ENCODE peak calls at places on chromosome 18, in eight cellular contexts. D is fibroblast of the aortic adventitia, F is GM13976, Z is fibroblast of lung, A is astrocyte of the spinal cord, I is brain microvascular endothelial cell, B is astrocyte of the cerebellum, Q is mesothelial cell of epicardium. W is an unnamed sample.

GRCh38 chr18:7196421-7196820 is 34.5 kb upstream of the LRRC30 start:
- DNase-seq in D (no peak), F (no peak), Z (no peak), A (no peak), I (no peak), B (no peak), Q (no peak), W (no peak)

GRCh38 chr18:13425357-13426095 is 207.0 kb downstream of the LDLRAD4 start:
- DNase-seq in D (no peak), F (no peak), Z (no peak), A (no peak), I (no peak), B (no peak), Q (no peak), W (no peak)

GRCh38 chr18:75880266-75880665 is 452.8 kb upstream of the SMIM21 start:
- DNase-seq in D (no peak), F (no peak), Z (no peak), A (no peak), I (no peak), B (no peak), Q (no peak), W (no peak)

GRCh38 chr18:22432672-22433137 is 15.0 kb upstream of the CTAGE1 start:
- DNase-seq in D (peak), F (no peak), Z (peak), A (peak), I (peak), B (peak), Q (no peak), W (peak)

GRCh38 chr18:23872701-23873550 is 141.6 kb upstream of the TTC39C start:
- DNase-seq in D (no peak), F (no peak), Z (no peak), A (no peak), I (no peak), B (no peak), Q (no peak), W (peak)

GRCh38 chr18:1094408-1094807 is 189.7 kb downstream of the ADCYAP1 start:
- DNase-seq in D (peak), F (no peak), Z (no peak), A (peak), I (peak), B (peak), Q (no peak), W (no peak)

GRCh38 chr18:37435996-37436395 is 129.6 kb downstream of the CELF4 start:
- DNase-seq in D (no peak), F (no peak), Z (no peak), A (no peak), I (no peak), B (no peak), Q (no peak), W (no peak)

GRCh38 chr18:35926884-35927283 is 45.6 kb upstream of the RMP24 start:
- DNase-seq in D (no peak), F (no peak), Z (no peak), A (no peak), I (no peak), B (no peak), Q (no peak), W (peak)

GRCh38 chr18:79916546-79917350 is 34.7 kb downstream of the SLC66A2 start:
- DNase-seq in D (no peak), F (no peak), Z (no peak), A (no peak), I (no peak), B (no peak), Q (no peak), W (peak)

GRCh38 chr18:8890957-8891464 is 185.7 kb downstream of the MTCL1 start:
- DNase-seq in D (peak), F (no peak), Z (peak), A (peak), I (peak), B (peak), Q (no peak), W (no peak)

GRCh38 chr18:37390687-37391086 is 174.9 kb downstream of the CELF4 start:
- DNase-seq in D (no peak), F (no peak), Z (no peak), A (no peak), I (no peak), B (no peak), Q (no peak), W (no peak)

GRCh38 chr18:43312891-43313290 is 35.6 kb upstream of the SYT4 start:
- DNase-seq in D (no peak), F (no peak), Z (no peak), A (peak), I (no peak), B (no peak), Q (no peak), W (no peak)

GRCh38 chr18:62976227-62976626 is 260.9 kb downstream of the PHLPP1 start:
- DNase-seq in D (no peak), F (no peak), Z (no peak), A (no peak), I (no peak), B (no peak), Q (no peak), W (no peak)

GRCh38 chr18:45416168-45416567 is 199.1 kb upstream of the SLC14A2 start:
- DNase-seq in D (no peak), F (no peak), Z (no peak), A (peak), I (no peak), B (peak), Q (no peak), W (no peak)

GRCh38 chr18:34873966-34874365 is 163.9 kb downstream of the DTNA start:
- DNase-seq in D (no peak), F (no peak), Z (no peak), A (peak), I (no peak), B (peak), Q (no peak), W (no peak)

GRCh38 chr18:11887305-11888262 is 20.5 kb downstream of the MPPE1 start:
- DNase-seq in D (no peak), F (no peak), Z (no peak), A (no peak), I (no peak), B (no peak), Q (no peak), W (no peak)

GRCh38 chr18:45777393-45777792 is 48.1 kb upstream of the SIGLEC15 start:
- DNase-seq in D (peak), F (no peak), Z (peak), A (peak), I (peak), B (no peak), Q (no peak), W (no peak)

GRCh38 chr18:8329186-8329771 is 280.0 kb upstream of the RAB12 start:
- DNase-seq in D (peak), F (no peak), Z (peak), A (peak), I (peak), B (peak), Q (no peak), W (no peak)

GRCh38 chr18:49094979-49095632 is 144.3 kb upstream of the SMAD7 start:
- DNase-seq in D (peak), F (no peak), Z (peak), A (peak), I (peak), B (peak), Q (no peak), W (no peak)

GRCh38 chr18:31565345-31565744 is 26.3 kb upstream of the TTR start:
- DNase-seq in D (no peak), F (no peak), Z (no peak), A (no peak), I (no peak), B (no peak), Q (no peak), W (no peak)

GRCh38 chr18:48826806-48827205 is 124.0 kb downstream of the SMAD7 start:
- DNase-seq in D (no peak), F (no peak), Z (no peak), A (no peak), I (no peak), B (no peak), Q (no peak), W (no peak)

GRCh38 chr18:49024808-49025361 is 74.1 kb upstream of the SMAD7 start:
- DNase-seq in D (no peak), F (peak), Z (no peak), A (no peak), I (no peak), B (no peak), Q (no peak), W (no peak)

GRCh38 chr18:13756671-13757070 is 30.2 kb downstream of the RNMT start:
- DNase-seq in D (no peak), F (no peak), Z (no peak), A (no peak), I (no peak), B (no peak), Q (no peak), W (no peak)

GRCh38 chr18:22872894-22873537 is 60.1 kb upstream of the RBBP8 start:
- DNase-seq in D (peak), F (peak), Z (peak), A (no peak), I (no peak), B (no peak), Q (no peak), W (no peak)

GRCh38 chr18:70671889-70672551 is 383.2 kb downstream of the SOCS6 start:
- DNase-seq in D (no peak), F (no peak), Z (no peak), A (no peak), I (no peak), B (no peak), Q (no peak), W (no peak)

GRCh38 chr18:54020346-54020745 is 204.1 kb downstream of the MBD2 start:
- DNase-seq in D (peak), F (no peak), Z (no peak), A (peak), I (no peak), B (no peak), Q (no peak), W (no peak)

GRCh38 chr18:36312806-36313395 is 15.4 kb downstream of the FHOD3 start:
- DNase-seq in D (peak), F (no peak), Z (no peak), A (no peak), I (peak), B (no peak), Q (no peak), W (no peak)

GRCh38 chr18:79756826-79757225 is 40.9 kb upstream of the KCNG2 start:
- DNase-seq in D (no peak), F (no peak), Z (no peak), A (no peak), I (no peak), B (no peak), Q (no peak), W (no peak)

GRCh38 chr18:50286391-50287027 is 983 bp downstream of the CXXC1 start:
- DNase-seq in D (no peak), F (peak), Z (no peak), A (peak), I (no peak), B (no peak), Q (no peak), W (no peak)

GRCh38 chr18:32730068-32730467 is 42.8 kb downstream of the KLHL14 start:
- DNase-seq in D (no peak), F (no peak), Z (no peak), A (no peak), I (no peak), B (no peak), Q (no peak), W (no peak)

GRCh38 chr18:62450546-62451395 is 72.1 kb upstream of the ZCCHC2 start:
- DNase-seq in D (peak), F (no peak), Z (peak), A (peak), I (peak), B (peak), Q (no peak), W (peak)

GRCh38 chr18:58529714-58530354 is 99.1 kb downstream of the ALPK2 start:
- DNase-seq in D (peak), F (peak), Z (peak), A (peak), I (peak), B (peak), Q (no peak), W (no peak)

GRCh38 chr18:26206488-26206887 is 19.8 kb upstream of the TAF4B start:
- DNase-seq in D (no peak), F (no peak), Z (no peak), A (no peak), I (no peak), B (no peak), Q (no peak), W (no peak)

GRCh38 chr18:44458777-44459176 is 221.9 kb upstream of the SETBP1 start:
- DNase-seq in D (peak), F (no peak), Z (peak), A (peak), I (peak), B (peak), Q (no peak), W (no peak)

GRCh38 chr18:59155140-59155539 is 15.5 kb downstream of the SEC11C start:
- DNase-seq in D (peak), F (no peak), Z (peak), A (peak), I (no peak), B (peak), Q (no peak), W (no peak)

GRCh38 chr18:5237723-5238370 is 40.8 kb upstream of the AKAIN1 start:
- DNase-seq in D (peak), F (peak), Z (peak), A (peak), I (peak), B (peak), Q (peak), W (peak)
- TF ChIP-seq CTCF in D (peak), F (no peak), Z (peak), A (no peak), I (peak), B (peak), Q (no peak), W (peak)

DNA sequence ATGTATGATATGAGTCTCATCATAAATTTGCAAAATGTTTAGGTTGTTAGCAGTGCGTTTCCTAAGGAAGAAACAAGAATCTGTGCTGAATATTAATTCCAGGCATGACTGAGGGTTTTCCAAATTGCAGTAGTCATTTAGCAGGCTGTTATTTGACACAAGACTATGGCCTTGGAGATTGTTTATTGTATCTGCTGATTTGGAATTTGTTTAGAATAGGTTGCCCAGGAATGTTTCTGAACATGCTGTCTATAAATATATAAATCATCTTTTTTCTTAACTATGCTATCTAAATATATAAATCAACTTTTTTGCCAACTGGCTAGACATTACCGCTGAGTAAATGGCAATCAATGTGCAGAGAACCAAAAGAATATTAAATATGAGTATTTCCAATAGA is 90.9 kb downstream of the DOK6 start:
- DNase-seq in D (peak), F (no peak), Z (no peak), A (no peak), I (no peak), B (no peak), Q (no peak), W (no peak)
- TF ChIP-seq CTCF in D (no peak), F (no peak), Z (no peak), A (no peak), I (no peak), B (no peak), Q (no peak), W (no peak)

GRCh38 chr18:41973989-41974388 is 19.0 kb downstream of the PIK3C3 start:
- DNase-seq in D (no peak), F (no peak), Z (no peak), A (no peak), I (no peak), B (no peak), Q (no peak), W (no peak)
- TF ChIP-seq CTCF in D (no peak), F (no peak), Z (no peak), A (no peak), I (no peak), B (no peak), Q (no peak), W (no peak)

DNA sequence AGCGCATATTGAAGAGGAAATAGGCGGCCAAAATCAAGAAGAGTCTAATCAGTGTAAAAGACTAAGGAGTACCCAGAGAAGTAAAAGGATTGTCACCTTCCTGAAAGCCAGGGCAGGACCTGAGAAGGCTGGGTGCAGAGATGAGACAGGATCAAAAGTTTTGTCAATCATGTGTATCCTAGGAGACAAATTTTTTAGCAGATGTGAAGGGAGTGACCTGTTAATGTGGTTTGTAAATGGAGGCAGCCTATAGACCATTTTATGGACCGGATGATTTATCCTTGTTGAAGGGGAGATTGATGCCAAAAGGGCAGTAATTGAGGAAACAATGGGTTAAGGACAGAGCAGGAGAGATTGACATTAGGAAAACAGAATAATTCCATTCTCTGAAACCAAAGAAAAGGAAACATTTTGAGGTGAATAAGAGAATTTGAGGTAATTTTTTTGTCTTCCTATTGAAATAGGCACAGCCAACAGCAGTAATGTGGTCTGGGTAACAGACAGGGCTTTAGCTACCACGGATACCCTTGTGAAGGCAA is 856 bp downstream of the NDC80 start:
- DNase-seq in D (no peak), F (no peak), Z (no peak), A (no peak), I (no peak), B (no peak), Q (no peak), W (no peak)
- TF ChIP-seq CTCF in D (no peak), F (no peak), Z (no peak), A (no peak), I (no peak), B (no peak), Q (no peak), W (no peak)

GRCh38 chr18:57438669-57439616 is 3.8 kb downstream of the ONECUT2 start:
- DNase-seq in D (no peak), F (peak), Z (no peak), A (no peak), I (no peak), B (no peak), Q (no peak), W (no peak)
- TF ChIP-seq CTCF in D (no peak), F (no peak), Z (no peak), A (peak), I (no peak), B (no peak), Q (no peak), W (no peak)